ENCODE peak calls at places on chromosomes 12 and 14, in eight cellular contexts. N, G, J, H, E, F, K and M are unnamed samples.

GRCh38 chr12:39722511-39722910 is 102.9 kb upstream of the ABCD2 start:
- DNase-seq in N (no peak), G (no peak), J (no peak), H (no peak), E (no peak), F (no peak), K (no peak), M (no peak)

GRCh38 chr12:20011200-20011599 is 357.1 kb upstream of the PDE3A start:
- DNase-seq in N (no peak), G (no peak), J (no peak), H (no peak), E (no peak), F (no peak), K (no peak), M (no peak)

GRCh38 chr14:38107216-38107631 is 100.5 kb upstream of the SSTR1 start:
- DNase-seq in N (no peak), G (no peak), J (no peak), H (no peak), E (no peak), F (no peak), K (no peak), M (no peak)

GRCh38 chr12:132161046-132161781 is 17.0 kb downstream of the NOC4L start:
- DNase-seq in N (no peak), G (peak), J (no peak), H (no peak), E (no peak), F (no peak), K (no peak), M (no peak)

GRCh38 chr12:12592930-12593329 is 18.7 kb upstream of the CREBL2 start:
- DNase-seq in N (no peak), G (no peak), J (no peak), H (no peak), E (no peak), F (no peak), K (peak), M (no peak)

GRCh38 chr12:25151476-25151875 is 43.5 kb downstream of the DNAI7 start:
- DNase-seq in N (peak), G (peak), J (no peak), H (no peak), E (peak), F (no peak), K (no peak), M (peak)

GRCh38 chr14:99936738-99937474 is 128.3 kb upstream of the EVL start:
- DNase-seq in N (no peak), G (no peak), J (no peak), H (no peak), E (no peak), F (no peak), K (no peak), M (no peak)

GRCh38 chr12:14961466-14962155 is at the start of gene ARHGDIB:
- DNase-seq in N (no peak), G (no peak), J (no peak), H (peak), E (peak), F (peak), K (no peak), M (no peak)

GRCh38 chr14:100223332-100224171 is 15.4 kb upstream of the YY1 start:
- DNase-seq in N (no peak), G (no peak), J (no peak), H (no peak), E (no peak), F (no peak), K (no peak), M (no peak)

GRCh38 chr14:99035712-99036593 is 236.0 kb downstream of the BCL11B start:
- DNase-seq in N (peak), G (peak), J (peak), H (no peak), E (peak), F (no peak), K (peak), M (peak)

GRCh38 chr14:76763362-76764041 is 2.2 kb downstream of the VASH1 start:
- DNase-seq in N (no peak), G (no peak), J (no peak), H (no peak), E (no peak), F (no peak), K (no peak), M (no peak)

GRCh38 chr12:90854136-90854689 is 100.8 kb downstream of the CCER1 start:
- DNase-seq in N (no peak), G (no peak), J (peak), H (no peak), E (no peak), F (no peak), K (peak), M (peak)

GRCh38 chr12:11581179-11581755 is 68.2 kb upstream of the ETV6 start:
- DNase-seq in N (peak), G (no peak), J (peak), H (no peak), E (no peak), F (peak), K (peak), M (peak)

GRCh38 chr12:131555197-131555820 is 155.6 kb upstream of the SFSWAP start:
- DNase-seq in N (no peak), G (no peak), J (no peak), H (no peak), E (no peak), F (no peak), K (no peak), M (no peak)

GRCh38 chr12:96876966-96877365 is 30.1 kb upstream of the NEDD1 start:
- DNase-seq in N (no peak), G (no peak), J (no peak), H (no peak), E (no peak), F (no peak), K (no peak), M (no peak)

GRCh38 chr12:120249266-120249874 is 16.2 kb downstream of the PXN start:
- DNase-seq in N (no peak), G (no peak), J (no peak), H (no peak), E (no peak), F (no peak), K (no peak), M (no peak)

GRCh38 chr12:66269757-66270383 is 32.4 kb upstream of the HELB start:
- DNase-seq in N (no peak), G (no peak), J (peak), H (no peak), E (no peak), F (no peak), K (no peak), M (peak)

GRCh38 chr12:95837240-95838038 is 21.3 kb upstream of the SNRPF start:
- DNase-seq in N (no peak), G (no peak), J (no peak), H (no peak), E (no peak), F (no peak), K (no peak), M (no peak)

GRCh38 chr12:132117558-132117875 is 26.6 kb downstream of the DDX51 start:
- DNase-seq in N (peak), G (no peak), J (no peak), H (no peak), E (no peak), F (no peak), K (no peak), M (no peak)

GRCh38 chr12:572532-572899 is 90.7 kb downstream of the NINJ2 start:
- DNase-seq in N (no peak), G (no peak), J (no peak), H (no peak), E (no peak), F (no peak), K (no peak), M (no peak)

GRCh38 chr12:90010089-90010488 is 301.5 kb upstream of the ATP2B1 start:
- DNase-seq in N (no peak), G (no peak), J (no peak), H (no peak), E (no peak), F (no peak), K (no peak), M (peak)

GRCh38 chr12:944201-944600 is 5.3 kb downstream of the RAD52 start:
- DNase-seq in N (no peak), G (no peak), J (no peak), H (no peak), E (no peak), F (no peak), K (no peak), M (no peak)

GRCh38 chr12:111788178-111788654 is 21.5 kb downstream of the ALDH2 start:
- DNase-seq in N (peak), G (no peak), J (no peak), H (no peak), E (peak), F (no peak), K (peak), M (no peak)

GRCh38 chr12:32155911-32156585 is 49.4 kb downstream of the BICD1 start:
- DNase-seq in N (no peak), G (no peak), J (no peak), H (no peak), E (no peak), F (no peak), K (no peak), M (peak)

GRCh38 chr12:124496584-124496983 is 70.8 kb downstream of the NCOR2 start:
- DNase-seq in N (no peak), G (no peak), J (no peak), H (no peak), E (no peak), F (no peak), K (peak), M (no peak)

GRCh38 chr14:58898655-58899316 is 261.0 kb downstream of the DACT1 start:
- DNase-seq in N (no peak), G (no peak), J (no peak), H (no peak), E (no peak), F (no peak), K (no peak), M (peak)

GRCh38 chr14:21334202-21334906 is 49.5 kb downstream of the SUPT16H start:
- DNase-seq in N (no peak), G (no peak), J (no peak), H (no peak), E (no peak), F (no peak), K (no peak), M (no peak)

GRCh38 chr12:15603461-15604085 is 185.6 kb downstream of the EPS8 start:
- DNase-seq in N (no peak), G (no peak), J (no peak), H (no peak), E (no peak), F (no peak), K (no peak), M (no peak)

GRCh38 chr12:19190292-19191031 is 60.9 kb downstream of the PLEKHA5 start:
- DNase-seq in N (no peak), G (no peak), J (no peak), H (no peak), E (no peak), F (no peak), K (no peak), M (no peak)

GRCh38 chr14:90815817-90816662 is at the start of gene TTC7B:
- DNase-seq in N (peak), G (no peak), J (no peak), H (no peak), E (peak), F (no peak), K (no peak), M (peak)